ENCODE peak calls at places on chromosome X, in ten cellular contexts. One of them, this sample, is unnamed. For H3K4me1, the result is how much of the 10 kb centered on the place peaks cover.

GRCh38 chrX:141903400-141904155 is at the start of gene MAGEC1:
- DNase-seq in prostate gland: no peak
- DNase-seq in esophagus squamous epithelium: no peak
- DNase-seq in stomach: no peak
- DNase-seq in suprapubic skin: no peak
- DNase-seq in HepG2: no peak
- DNase-seq in endothelial cell of umbilical vein: no peak
- DNase-seq in HCT116: no peak
- DNase-seq in ovary: no peak
- DNase-seq in right lobe of liver: no peak
- DNase-seq in this sample: no peak

GRCh38 chrX:132426695-132427281 is 62.0 kb downstream of the MBNL3 start:
- DNase-seq in prostate gland: no peak
- DNase-seq in esophagus squamous epithelium: no peak
- DNase-seq in stomach: no peak
- DNase-seq in suprapubic skin: no peak
- DNase-seq in HepG2: no peak
- DNase-seq in endothelial cell of umbilical vein: no peak
- DNase-seq in HCT116: no peak
- DNase-seq in ovary: no peak
- DNase-seq in right lobe of liver: no peak
- DNase-seq in this sample: no peak

GRCh38 chrX:34866636-34867035 is 76.0 kb upstream of the FAM47B start:
- DNase-seq in prostate gland: no peak
- DNase-seq in esophagus squamous epithelium: no peak
- DNase-seq in stomach: no peak
- DNase-seq in suprapubic skin: no peak
- DNase-seq in HepG2: no peak
- DNase-seq in endothelial cell of umbilical vein: no peak
- DNase-seq in HCT116: no peak
- DNase-seq in ovary: no peak
- DNase-seq in right lobe of liver: no peak
- DNase-seq in this sample: no peak

GRCh38 chrX:114344756-114345155 is 239.1 kb upstream of the HTR2C start:
- DNase-seq in prostate gland: no peak
- DNase-seq in esophagus squamous epithelium: no peak
- DNase-seq in stomach: no peak
- DNase-seq in suprapubic skin: no peak
- DNase-seq in HepG2: peak
- DNase-seq in endothelial cell of umbilical vein: peak
- DNase-seq in HCT116: peak
- DNase-seq in ovary: no peak
- DNase-seq in right lobe of liver: no peak
- DNase-seq in this sample: no peak

GRCh38 chrX:119503484-119503861 is 35.2 kb downstream of the SLC25A5 start:
- DNase-seq in prostate gland: peak
- DNase-seq in esophagus squamous epithelium: no peak
- DNase-seq in stomach: peak
- DNase-seq in suprapubic skin: no peak
- DNase-seq in HepG2: peak
- DNase-seq in endothelial cell of umbilical vein: peak
- DNase-seq in HCT116: no peak
- DNase-seq in ovary: no peak
- DNase-seq in right lobe of liver: peak
- DNase-seq in this sample: peak

GRCh38 chrX:44918722-44919121 is 45.7 kb downstream of the KDM6A start:
- DNase-seq in prostate gland: no peak
- DNase-seq in esophagus squamous epithelium: no peak
- DNase-seq in stomach: no peak
- DNase-seq in suprapubic skin: no peak
- DNase-seq in HepG2: no peak
- DNase-seq in endothelial cell of umbilical vein: no peak
- DNase-seq in HCT116: no peak
- DNase-seq in ovary: no peak
- DNase-seq in right lobe of liver: no peak
- DNase-seq in this sample: no peak

GRCh38 chrX:129661369-129661768 is 6.6 kb upstream of the APLN start:
- DNase-seq in prostate gland: no peak
- DNase-seq in esophagus squamous epithelium: no peak
- DNase-seq in stomach: no peak
- DNase-seq in suprapubic skin: no peak
- DNase-seq in HepG2: no peak
- DNase-seq in endothelial cell of umbilical vein: no peak
- DNase-seq in HCT116: no peak
- DNase-seq in ovary: no peak
- DNase-seq in right lobe of liver: no peak
- DNase-seq in this sample: no peak

GRCh38 chrX:125101971-125102750 is 217.5 kb upstream of the TEX13C start:
- DNase-seq in prostate gland: no peak
- DNase-seq in esophagus squamous epithelium: no peak
- DNase-seq in stomach: no peak
- DNase-seq in suprapubic skin: no peak
- DNase-seq in HepG2: no peak
- DNase-seq in endothelial cell of umbilical vein: no peak
- DNase-seq in HCT116: no peak
- DNase-seq in ovary: no peak
- DNase-seq in right lobe of liver: no peak
- DNase-seq in this sample: no peak

GRCh38 chrX:76433219-76433618 is 5.7 kb downstream of the MAGEE1 start:
- DNase-seq in prostate gland: no peak
- DNase-seq in esophagus squamous epithelium: no peak
- DNase-seq in stomach: no peak
- DNase-seq in suprapubic skin: no peak
- DNase-seq in HepG2: no peak
- DNase-seq in endothelial cell of umbilical vein: no peak
- DNase-seq in HCT116: no peak
- DNase-seq in ovary: no peak
- DNase-seq in right lobe of liver: no peak
- DNase-seq in this sample: no peak

GRCh38 chrX:120839506-120839905 is 36.2 kb downstream of the CT47B1 start:
- DNase-seq in prostate gland: no peak
- DNase-seq in esophagus squamous epithelium: no peak
- DNase-seq in stomach: no peak
- DNase-seq in suprapubic skin: no peak
- DNase-seq in HepG2: no peak
- DNase-seq in endothelial cell of umbilical vein: peak
- DNase-seq in HCT116: no peak
- DNase-seq in ovary: no peak
- DNase-seq in right lobe of liver: no peak
- DNase-seq in this sample: no peak

GRCh38 chrX:135713795-135714194 is 356 bp downstream of the CT45A1 start:
- DNase-seq in prostate gland: no peak
- DNase-seq in esophagus squamous epithelium: no peak
- DNase-seq in stomach: no peak
- DNase-seq in suprapubic skin: no peak
- DNase-seq in HepG2: no peak
- DNase-seq in endothelial cell of umbilical vein: no peak
- DNase-seq in HCT116: no peak
- DNase-seq in ovary: no peak
- DNase-seq in right lobe of liver: no peak
- DNase-seq in this sample: no peak

GRCh38 chrX:68438575-68438974 is 5.3 kb upstream of the OPHN1 start:
- DNase-seq in prostate gland: no peak
- DNase-seq in esophagus squamous epithelium: no peak
- DNase-seq in stomach: no peak
- DNase-seq in suprapubic skin: no peak
- DNase-seq in HepG2: peak
- DNase-seq in endothelial cell of umbilical vein: no peak
- DNase-seq in HCT116: no peak
- DNase-seq in ovary: no peak
- DNase-seq in right lobe of liver: no peak
- DNase-seq in this sample: no peak

GRCh38 chrX:104659037-104659744 is 93.2 kb downstream of the IL1RAPL2 start:
- DNase-seq in prostate gland: peak
- DNase-seq in esophagus squamous epithelium: no peak
- DNase-seq in stomach: peak
- DNase-seq in suprapubic skin: no peak
- DNase-seq in HepG2: no peak
- DNase-seq in endothelial cell of umbilical vein: no peak
- DNase-seq in HCT116: no peak
- DNase-seq in ovary: no peak
- DNase-seq in right lobe of liver: peak
- DNase-seq in this sample: no peak

GRCh38 chrX:54044877-54045328 is 630 bp upstream of the PHF8 start:
- DNase-seq in prostate gland: no peak
- DNase-seq in esophagus squamous epithelium: no peak
- DNase-seq in stomach: no peak
- DNase-seq in suprapubic skin: no peak
- DNase-seq in HepG2: peak
- DNase-seq in endothelial cell of umbilical vein: no peak
- DNase-seq in HCT116: no peak
- DNase-seq in ovary: no peak
- DNase-seq in right lobe of liver: no peak
- DNase-seq in this sample: no peak
- TF ChIP-seq POLR2A in prostate gland: no peak
- TF ChIP-seq POLR2A in esophagus squamous epithelium: peak
- TF ChIP-seq POLR2A in stomach: no peak
- TF ChIP-seq POLR2A in suprapubic skin: no peak
- TF ChIP-seq POLR2A in HepG2: peak
- TF ChIP-seq POLR2A in endothelial cell of umbilical vein: no peak
- TF ChIP-seq POLR2A in HCT116: no peak
- TF ChIP-seq POLR2A in ovary: no peak
- TF ChIP-seq POLR2A in right lobe of liver: no peak
- TF ChIP-seq POLR2A in this sample: no peak

DNA sequence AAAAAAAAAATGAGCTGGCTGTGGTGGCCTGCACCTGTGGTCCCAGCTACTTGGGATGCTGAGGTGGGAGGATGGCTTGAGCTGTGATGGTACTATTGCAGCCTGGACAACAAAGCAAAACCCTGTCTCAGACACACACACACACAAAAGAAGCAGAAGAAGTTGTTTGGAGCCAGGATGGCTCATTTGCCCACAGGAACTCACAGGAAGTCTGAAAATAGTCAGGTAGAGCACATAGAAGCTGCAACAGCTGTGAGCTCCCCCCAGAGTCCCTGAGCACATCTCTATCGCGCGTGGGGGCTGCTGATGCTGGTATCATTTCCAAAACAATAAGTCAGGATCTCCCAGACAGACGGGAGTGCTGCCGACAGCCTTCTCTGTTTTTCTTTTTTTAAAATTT is 13.4 kb upstream of the DHRSX start:
- DNase-seq in prostate gland: no peak
- DNase-seq in esophagus squamous epithelium: no peak
- DNase-seq in stomach: no peak
- DNase-seq in suprapubic skin: no peak
- DNase-seq in HepG2: no peak
- DNase-seq in endothelial cell of umbilical vein: no peak
- DNase-seq in HCT116: no peak
- DNase-seq in ovary: no peak
- DNase-seq in right lobe of liver: no peak
- DNase-seq in this sample: no peak
- H3K4me1 ChIP-seq in prostate gland: under half
- H3K4me1 ChIP-seq in esophagus squamous epithelium: under half
- H3K4me1 ChIP-seq in stomach: under half
- H3K4me1 ChIP-seq in suprapubic skin: under half
- H3K4me1 ChIP-seq in HepG2: under half
- H3K4me1 ChIP-seq in endothelial cell of umbilical vein: under half
- H3K4me1 ChIP-seq in HCT116: under half
- H3K4me1 ChIP-seq in ovary: under half
- H3K4me1 ChIP-seq in right lobe of liver: under half
- H3K4me1 ChIP-seq in this sample: under half

GRCh38 chrX:37578045-37578444 is 6.6 kb downstream of the LANCL3 start:
- DNase-seq in prostate gland: no peak
- DNase-seq in esophagus squamous epithelium: no peak
- DNase-seq in stomach: no peak
- DNase-seq in suprapubic skin: no peak
- DNase-seq in HepG2: no peak
- DNase-seq in endothelial cell of umbilical vein: no peak
- DNase-seq in HCT116: no peak
- DNase-seq in ovary: no peak
- DNase-seq in right lobe of liver: no peak
- DNase-seq in this sample: no peak

DNA sequence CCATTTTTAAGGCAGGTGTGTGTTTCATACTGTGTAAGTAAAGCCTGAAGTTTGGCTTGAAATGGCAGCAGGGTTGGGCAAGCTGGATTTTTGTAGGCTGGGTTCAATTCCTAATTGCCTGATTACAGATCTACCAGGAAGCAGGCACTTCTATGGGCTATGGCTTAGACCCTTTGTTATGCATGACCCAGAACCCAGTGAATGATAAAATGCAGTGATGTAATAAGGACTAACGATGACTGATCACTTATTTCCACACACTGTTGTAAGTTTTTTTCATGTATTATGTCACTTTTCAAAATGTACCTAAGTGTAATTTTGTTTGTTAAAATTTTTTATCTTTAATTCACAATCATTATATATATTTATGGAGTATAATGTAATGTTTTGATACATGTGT is 8.6 kb downstream of the LANCL3 start:
- DNase-seq in prostate gland: no peak
- DNase-seq in esophagus squamous epithelium: no peak
- DNase-seq in stomach: no peak
- DNase-seq in suprapubic skin: no peak
- DNase-seq in HepG2: no peak
- DNase-seq in endothelial cell of umbilical vein: no peak
- DNase-seq in HCT116: no peak
- DNase-seq in ovary: no peak
- DNase-seq in right lobe of liver: no peak
- DNase-seq in this sample: no peak
- TF ChIP-seq CTCF in prostate gland: no peak
- TF ChIP-seq CTCF in esophagus squamous epithelium: no peak
- TF ChIP-seq CTCF in stomach: no peak
- TF ChIP-seq CTCF in suprapubic skin: no peak
- TF ChIP-seq CTCF in HepG2: no peak
- TF ChIP-seq CTCF in endothelial cell of umbilical vein: no peak
- TF ChIP-seq CTCF in HCT116: no peak
- TF ChIP-seq CTCF in ovary: no peak
- TF ChIP-seq CTCF in right lobe of liver: no peak
- TF ChIP-seq CTCF in this sample: no peak

GRCh38 chrX:153945956-153946909 is 1.8 kb upstream of the RENBP start:
- DNase-seq in prostate gland: no peak
- DNase-seq in esophagus squamous epithelium: no peak
- DNase-seq in stomach: no peak
- DNase-seq in suprapubic skin: no peak
- DNase-seq in HepG2: peak
- DNase-seq in endothelial cell of umbilical vein: no peak
- DNase-seq in HCT116: no peak
- DNase-seq in ovary: no peak
- DNase-seq in right lobe of liver: no peak
- DNase-seq in this sample: no peak

GRCh38 chrX:153946910-153947769 is 2.7 kb upstream of the RENBP start:
- DNase-seq in prostate gland: no peak
- DNase-seq in esophagus squamous epithelium: no peak
- DNase-seq in stomach: peak
- DNase-seq in suprapubic skin: no peak
- DNase-seq in HepG2: peak
- DNase-seq in endothelial cell of umbilical vein: peak
- DNase-seq in HCT116: peak
- DNase-seq in ovary: peak
- DNase-seq in right lobe of liver: peak
- DNase-seq in this sample: no peak

GRCh38 chrX:153941331-153942252 is 2.9 kb downstream of the RENBP start:
- DNase-seq in prostate gland: no peak
- DNase-seq in esophagus squamous epithelium: no peak
- DNase-seq in stomach: no peak
- DNase-seq in suprapubic skin: no peak
- DNase-seq in HepG2: peak
- DNase-seq in endothelial cell of umbilical vein: no peak
- DNase-seq in HCT116: no peak
- DNase-seq in ovary: no peak
- DNase-seq in right lobe of liver: no peak
- DNase-seq in this sample: no peak

GRCh38 chrX:153944800-153945150 is 332 bp upstream of the RENBP start:
- DNase-seq in prostate gland: no peak
- DNase-seq in esophagus squamous epithelium: no peak
- DNase-seq in stomach: no peak
- DNase-seq in suprapubic skin: no peak
- DNase-seq in HepG2: no peak
- DNase-seq in endothelial cell of umbilical vein: no peak
- DNase-seq in HCT116: no peak
- DNase-seq in ovary: no peak
- DNase-seq in right lobe of liver: no peak
- DNase-seq in this sample: no peak

GRCh38 chrX:153944140-153944799 is at the start of gene RENBP:
- DNase-seq in prostate gland: no peak
- DNase-seq in esophagus squamous epithelium: no peak
- DNase-seq in stomach: peak
- DNase-seq in suprapubic skin: no peak
- DNase-seq in HepG2: no peak
- DNase-seq in endothelial cell of umbilical vein: no peak
- DNase-seq in HCT116: no peak
- DNase-seq in ovary: no peak
- DNase-seq in right lobe of liver: peak
- DNase-seq in this sample: no peak
- TF ChIP-seq POLR2A in prostate gland: no peak
- TF ChIP-seq POLR2A in esophagus squamous epithelium: no peak
- TF ChIP-seq POLR2A in stomach: no peak
- TF ChIP-seq POLR2A in suprapubic skin: no peak
- TF ChIP-seq POLR2A in HepG2: no peak
- TF ChIP-seq POLR2A in endothelial cell of umbilical vein: no peak
- TF ChIP-seq POLR2A in HCT116: no peak
- TF ChIP-seq POLR2A in ovary: no peak
- TF ChIP-seq POLR2A in right lobe of liver: no peak
- TF ChIP-seq POLR2A in this sample: no peak

This sample was measured in breast epithelium.